ENCODE peak calls at places on chromosomes 1 and 21, in five cellular contexts. R, N, A, U and Z are unnamed samples. For H3K4me1, the result is how much of the 10 kb centered on the place peaks cover.

GRCh38 chr1:41427022-41427942 is 57.2 kb downstream of the EDN2 start:
- DNase-seq in U (no peak), A (no peak), R (peak), N (no peak), Z (no peak)

GRCh38 chr1:97073169-97073568 is 351.6 kb downstream of the PTBP2 start:
- DNase-seq in U (no peak), N (no peak), R (no peak), A (no peak), Z (no peak)

GRCh38 chr1:227774721-227775665 is 39.8 kb downstream of the SNAP47 start:
- DNase-seq in A (no peak), R (no peak), N (no peak), U (no peak), Z (no peak)

GRCh38 chr1:208291923-208292711 is 47.9 kb upstream of the PLXNA2 start:
- DNase-seq in U (no peak), R (no peak), A (no peak), N (no peak), Z (no peak)

GRCh38 chr1:85149805-85150204 is 51.0 kb downstream of the SYDE2 start:
- DNase-seq in U (no peak), A (no peak), N (no peak), R (no peak), Z (no peak)

GRCh38 chr1:91751281-91751680 is 134.7 kb downstream of the TGFBR3 start:
- DNase-seq in N (no peak), R (no peak), A (no peak), U (no peak), Z (no peak)

GRCh38 chr1:55974714-55975441 is 604.5 kb downstream of the PLPP3 start:
- DNase-seq in A (no peak), U (no peak), N (no peak), R (no peak), Z (no peak)

GRCh38 chr1:22673486-22674409 is 20.7 kb downstream of the C1QB start:
- DNase-seq in A (no peak), U (peak), R (no peak), N (peak), Z (peak)

GRCh38 chr1:109272021-109272799 is 10.7 kb downstream of the PSRC1 start:
- DNase-seq in A (no peak), R (peak), N (no peak), U (no peak), Z (no peak)

GRCh38 chr21:43585924-43586411 is 73.3 kb downstream of the HSF2BP start:
- DNase-seq in N (peak), U (no peak), R (no peak), A (no peak), Z (peak)

GRCh38 chr21:44763451-44764318 is 37.9 kb downstream of the UBE2G2 start:
- DNase-seq in U (no peak), N (no peak), R (no peak), A (no peak), Z (no peak)

GRCh38 chr1:9539829-9540550 is 725 bp downstream of the SLC25A33 start:
- DNase-seq in R (peak), U (peak), N (peak), A (no peak), Z (peak)

GRCh38 chr1:158075078-158075477 is 81.6 kb downstream of the KIRREL1 start:
- DNase-seq in R (no peak), A (no peak), N (no peak), U (no peak), Z (no peak)

GRCh38 chr1:118297521-118297920 is 112.5 kb upstream of the SPAG17 start:
- DNase-seq in N (no peak), U (no peak), A (no peak), R (no peak), Z (no peak)

GRCh38 chr1:30872948-30873263 is 35.7 kb downstream of the SDC3 start:
- DNase-seq in R (no peak), U (no peak), N (no peak), A (no peak), Z (no peak)

GRCh38 chr1:204494281-204495077 is at the start of gene PIK3C2B:
- DNase-seq in R (peak), A (peak), U (peak), N (peak), Z (peak)

GRCh38 chr1:161869291-161869690 is 103.2 kb downstream of the ATF6 start:
- DNase-seq in R (no peak), A (no peak), N (no peak), U (no peak), Z (no peak)

GRCh38 chr1:184329962-184330868 is 56.6 kb upstream of the C1orf21 start:
- DNase-seq in N (no peak), U (no peak), R (no peak), A (no peak), Z (no peak)

GRCh38 chr1:79322511-79323027 is 316.0 kb upstream of the ADGRL4 start:
- DNase-seq in A (no peak), U (no peak), N (no peak), R (no peak), Z (no peak)

GRCh38 chr1:58773406-58773840 is 10.4 kb downstream of the JUN start:
- DNase-seq in U (no peak), A (no peak), R (peak), N (no peak), Z (peak)

GRCh38 chr21:38376235-38376634 is 119.4 kb downstream of the KCNJ15 start:
- DNase-seq in A (no peak), N (no peak), R (peak), U (no peak), Z (no peak)

GRCh38 chr1:77459881-77460280 is 178.1 kb downstream of the AK5 start:
- DNase-seq in R (no peak), U (no peak), A (no peak), N (no peak), Z (no peak)

GRCh38 chr1:248136811-248137210 is 8.1 kb upstream of the OR2M5 start:
- DNase-seq in N (no peak), R (no peak), U (no peak), A (no peak), Z (no peak)

GRCh38 chr1:223137402-223138100 is 5.5 kb downstream of the TLR5 start:
- DNase-seq in N (no peak), R (no peak), A (no peak), U (no peak), Z (no peak)

GRCh38 chr1:224739997-224740687 is 124.0 kb downstream of the CNIH3 start:
- DNase-seq in A (no peak), U (no peak), N (no peak), R (no peak), Z (no peak)

GRCh38 chr21:38768385-38769071 is 37.2 kb upstream of the ETS2 start:
- DNase-seq in A (peak), N (no peak), R (no peak), U (no peak), Z (no peak)

GRCh38 chr1:113303252-113303651 is 87.1 kb upstream of the MAGI3 start:
- DNase-seq in U (no peak), R (no peak), A (no peak), N (no peak), Z (no peak)

GRCh38 chr1:36286802-36287201 is 19.4 kb upstream of the SH3D21 start:
- DNase-seq in N (no peak), R (no peak), A (no peak), U (no peak), Z (no peak)

GRCh38 chr1:229553621-229554120 is 4.8 kb downstream of the ABCB10 start:
- DNase-seq in U (no peak), R (no peak), N (no peak), A (no peak), Z (no peak)
- H3K4me1 ChIP-seq in U (under half), R (under half), N (under half), A (under half), Z (half or more)

DNA sequence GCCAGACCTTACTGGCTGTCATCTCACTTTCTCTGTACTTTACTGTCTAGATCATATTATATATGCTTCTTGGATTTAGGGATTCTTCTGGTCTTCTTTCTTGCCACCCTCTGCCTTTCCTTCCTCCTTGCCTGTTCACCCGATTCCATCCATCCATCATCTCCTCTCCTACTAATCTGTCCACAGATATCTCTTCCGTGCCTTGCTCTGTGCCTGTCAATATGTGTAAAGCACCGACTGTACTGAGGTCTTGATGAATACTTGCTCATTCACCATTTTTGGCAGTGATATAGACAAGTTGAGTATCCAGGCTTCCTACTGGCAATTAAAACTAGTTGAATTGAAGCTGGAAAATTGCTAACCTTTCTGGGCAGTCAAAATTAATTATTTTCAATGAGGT is 8.1 kb downstream of the FMN2 start:
- DNase-seq in A (no peak), R (no peak), U (no peak), N (no peak), Z (no peak)
- H3K4me1 ChIP-seq in A (under half), R (under half), U (under half), N (under half), Z (under half)

GRCh38 chr1:19445417-19446342 is 39.7 kb downstream of the CAPZB start:
- DNase-seq in A (no peak), U (peak), N (peak), R (peak), Z (no peak)
- H3K4me1 ChIP-seq in A (under half), U (half or more), N (half or more), R (half or more), Z (half or more)

GRCh38 chr1:155944396-155944728 is 2.9 kb downstream of the RXFP4 start:
- DNase-seq in R (no peak), A (no peak), U (no peak), N (no peak), Z (no peak)
- H3K4me1 ChIP-seq in R (half or more), A (under half), U (half or more), N (half or more), Z (under half)

GRCh38 chr1:16181887-16182719 is 26.2 kb upstream of the EPHA2 start:
- DNase-seq in U (no peak), N (peak), A (no peak), R (peak), Z (peak)

GRCh38 chr1:16180291-16180824 is 24.5 kb upstream of the EPHA2 start:
- DNase-seq in R (peak), A (no peak), U (no peak), N (no peak), Z (no peak)

GRCh38 chr1:16183765-16184556 is 28.1 kb upstream of the EPHA2 start:
- DNase-seq in U (no peak), N (no peak), A (no peak), R (no peak), Z (no peak)

GRCh38 chr1:16184557-16185303 is 27.7 kb downstream of the ARHGEF19 start:
- DNase-seq in A (no peak), R (peak), U (no peak), N (no peak), Z (no peak)

GRCh38 chr1:16183157-16183556 is 27.3 kb upstream of the EPHA2 start:
- DNase-seq in A (no peak), N (no peak), R (peak), U (no peak), Z (no peak)
- H3K4me1 ChIP-seq in A (under half), N (half or more), R (half or more), U (under half), Z (under half)